ENCODE peak calls at places on chromosomes 12 and 14, in four cellular contexts. One of them, this sample, is unnamed. For H3K4me1, the result is how much of the 10 kb centered on the place peaks cover.

GRCh38 chr12:7079826-7080125 is 12.5 kb downstream of the C1R start:
- DNase-seq in fibroblast of lung: peak
- DNase-seq in PC-9: peak
- DNase-seq in left ventricle myocardium inferior: no peak
- DNase-seq in this sample: no peak

GRCh38 chr12:65728913-65729793 is 95.1 kb upstream of the HMGA2 start:
- DNase-seq in left ventricle myocardium inferior: no peak
- DNase-seq in PC-9: no peak
- DNase-seq in fibroblast of lung: no peak
- DNase-seq in this sample: peak

GRCh38 chr12:234891-235415 is 21.0 kb upstream of the SLC6A12 start:
- DNase-seq in PC-9: no peak
- DNase-seq in left ventricle myocardium inferior: no peak
- DNase-seq in fibroblast of lung: no peak
- DNase-seq in this sample: peak

GRCh38 chr14:52974406-52974805 is 23.6 kb upstream of the FERMT2 start:
- DNase-seq in fibroblast of lung: peak
- DNase-seq in PC-9: no peak
- DNase-seq in left ventricle myocardium inferior: no peak
- DNase-seq in this sample: no peak

GRCh38 chr12:473863-474577 is 14.3 kb downstream of the B4GALNT3 start:
- DNase-seq in left ventricle myocardium inferior: no peak
- DNase-seq in PC-9: no peak
- DNase-seq in fibroblast of lung: no peak
- DNase-seq in this sample: peak

GRCh38 chr14:56333361-56334279 is 215.4 kb downstream of the PELI2 start:
- DNase-seq in fibroblast of lung: peak
- DNase-seq in left ventricle myocardium inferior: no peak
- DNase-seq in PC-9: peak
- DNase-seq in this sample: no peak

GRCh38 chr12:6384499-6385436 is 806 bp downstream of the LTBR start:
- DNase-seq in left ventricle myocardium inferior: no peak
- DNase-seq in fibroblast of lung: no peak
- DNase-seq in PC-9: peak
- DNase-seq in this sample: peak

GRCh38 chr12:13980548-13981295 is 680 bp downstream of the GRIN2B start:
- DNase-seq in left ventricle myocardium inferior: no peak
- DNase-seq in fibroblast of lung: no peak
- DNase-seq in PC-9: no peak
- DNase-seq in this sample: peak

GRCh38 chr12:122097641-122098364 is 19.2 kb downstream of the MLXIP start:
- DNase-seq in left ventricle myocardium inferior: peak
- DNase-seq in PC-9: peak
- DNase-seq in fibroblast of lung: peak
- DNase-seq in this sample: no peak

GRCh38 chr12:9707356-9707755 is 25.5 kb downstream of the CLECL1 start:
- DNase-seq in left ventricle myocardium inferior: no peak
- DNase-seq in PC-9: no peak
- DNase-seq in fibroblast of lung: no peak
- DNase-seq in this sample: no peak

GRCh38 chr12:9706081-9706685 is 26.7 kb downstream of the CLECL1 start:
- DNase-seq in left ventricle myocardium inferior: no peak
- DNase-seq in fibroblast of lung: no peak
- DNase-seq in PC-9: no peak
- DNase-seq in this sample: no peak

GRCh38 chr12:9710584-9711375 is 22.1 kb downstream of the CLECL1 start:
- DNase-seq in PC-9: no peak
- DNase-seq in left ventricle myocardium inferior: no peak
- DNase-seq in fibroblast of lung: no peak
- DNase-seq in this sample: no peak

GRCh38 chr12:9707864-9708808 is 24.8 kb downstream of the CLECL1 start:
- DNase-seq in PC-9: peak
- DNase-seq in left ventricle myocardium inferior: peak
- DNase-seq in fibroblast of lung: peak
- DNase-seq in this sample: peak

DNA sequence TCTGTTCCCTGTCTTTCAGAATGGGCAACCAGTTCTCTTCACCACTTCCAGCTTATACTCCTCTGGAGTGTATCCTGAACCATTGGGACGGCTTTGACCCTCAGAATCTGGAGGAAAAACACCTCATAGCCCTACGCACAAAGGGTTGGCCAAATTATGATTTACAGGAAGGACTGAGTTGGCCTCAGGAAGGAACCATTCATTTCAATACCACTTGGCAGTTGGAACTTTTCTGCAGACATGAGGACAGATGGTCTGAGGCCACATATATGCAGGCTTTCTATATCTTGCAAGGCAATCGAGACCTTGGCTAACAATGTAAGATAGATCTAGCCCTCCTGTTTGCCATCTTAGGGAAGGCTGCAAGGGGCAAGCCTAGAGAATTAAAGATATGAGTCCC is 24.0 kb downstream of the CLECL1 start:
- DNase-seq in PC-9: no peak
- DNase-seq in left ventricle myocardium inferior: no peak
- DNase-seq in fibroblast of lung: no peak
- DNase-seq in this sample: no peak
- H3K4me1 ChIP-seq in PC-9: under half
- H3K4me1 ChIP-seq in left ventricle myocardium inferior: under half
- H3K4me1 ChIP-seq in fibroblast of lung: under half
- H3K4me1 ChIP-seq in this sample: under half

DNA sequence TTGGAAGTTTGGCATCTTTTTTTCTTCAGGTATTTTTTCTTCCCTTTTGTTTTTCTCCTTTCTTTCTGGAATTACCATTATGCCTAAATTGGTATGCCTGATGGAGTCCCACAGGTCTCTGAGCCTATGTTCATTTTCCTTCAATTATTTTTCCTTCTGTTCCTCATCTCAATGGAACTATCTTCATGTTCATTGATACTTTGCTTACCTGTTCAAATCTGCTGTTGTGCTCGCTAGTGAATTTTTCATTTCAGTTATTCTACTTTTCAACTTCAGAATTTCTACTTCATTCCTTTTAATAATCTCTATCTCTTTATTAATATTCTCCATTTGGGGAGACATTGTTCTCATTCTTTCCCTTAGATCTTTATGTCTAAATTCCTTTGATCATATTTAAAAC is 15.4 kb upstream of the USP30 start:
- DNase-seq in PC-9: no peak
- DNase-seq in left ventricle myocardium inferior: no peak
- DNase-seq in fibroblast of lung: no peak
- DNase-seq in this sample: no peak
- H3K4me1 ChIP-seq in PC-9: under half
- H3K4me1 ChIP-seq in left ventricle myocardium inferior: under half
- H3K4me1 ChIP-seq in fibroblast of lung: under half
- H3K4me1 ChIP-seq in this sample: under half

GRCh38 chr14:101835166-101835557 is 73.7 kb downstream of the PPP2R5C start:
- DNase-seq in left ventricle myocardium inferior: no peak
- DNase-seq in PC-9: no peak
- DNase-seq in fibroblast of lung: no peak
- DNase-seq in this sample: no peak

GRCh38 chr14:101833045-101833444 is 71.5 kb downstream of the PPP2R5C start:
- DNase-seq in PC-9: no peak
- DNase-seq in fibroblast of lung: no peak
- DNase-seq in left ventricle myocardium inferior: no peak
- DNase-seq in this sample: no peak

GRCh38 chr14:101836131-101836530 is 74.6 kb downstream of the PPP2R5C start:
- DNase-seq in left ventricle myocardium inferior: peak
- DNase-seq in fibroblast of lung: peak
- DNase-seq in PC-9: no peak
- DNase-seq in this sample: no peak

GRCh38 chr14:101834387-101835165 is 73.1 kb downstream of the PPP2R5C start:
- DNase-seq in PC-9: peak
- DNase-seq in fibroblast of lung: peak
- DNase-seq in left ventricle myocardium inferior: no peak
- DNase-seq in this sample: no peak

DNA sequence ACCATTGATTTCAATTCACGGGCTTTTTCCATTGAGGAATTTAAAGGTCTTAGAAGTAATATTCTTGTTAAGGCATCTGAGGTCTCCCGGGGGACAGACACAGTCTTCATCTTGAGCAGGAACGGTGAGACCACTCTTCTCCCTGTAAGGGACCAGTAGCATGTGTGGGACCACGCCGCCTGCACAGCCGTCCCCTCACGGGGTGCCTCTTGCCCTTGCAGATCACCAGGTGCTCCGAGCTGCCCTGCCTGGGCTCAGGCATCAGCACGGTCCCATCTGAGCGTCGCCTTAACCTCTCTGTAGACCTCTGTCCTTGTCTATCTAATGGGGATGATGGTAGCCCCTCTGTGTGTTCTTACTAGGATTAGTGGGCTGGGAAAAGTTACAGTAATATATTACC is 74.1 kb downstream of the PPP2R5C start:
- DNase-seq in fibroblast of lung: no peak
- DNase-seq in PC-9: no peak
- DNase-seq in left ventricle myocardium inferior: no peak
- DNase-seq in this sample: no peak
- H3K4me1 ChIP-seq in fibroblast of lung: under half
- H3K4me1 ChIP-seq in PC-9: under half
- H3K4me1 ChIP-seq in left ventricle myocardium inferior: half or more
- H3K4me1 ChIP-seq in this sample: under half

GRCh38 chr14:24135834-24136683 is at the start of gene PSME1:
- DNase-seq in PC-9: peak
- DNase-seq in fibroblast of lung: peak
- DNase-seq in left ventricle myocardium inferior: peak
- DNase-seq in this sample: peak
- H3K4me1 ChIP-seq in PC-9: under half
- H3K4me1 ChIP-seq in fibroblast of lung: under half
- H3K4me1 ChIP-seq in left ventricle myocardium inferior: half or more
- H3K4me1 ChIP-seq in this sample: under half

DNA sequence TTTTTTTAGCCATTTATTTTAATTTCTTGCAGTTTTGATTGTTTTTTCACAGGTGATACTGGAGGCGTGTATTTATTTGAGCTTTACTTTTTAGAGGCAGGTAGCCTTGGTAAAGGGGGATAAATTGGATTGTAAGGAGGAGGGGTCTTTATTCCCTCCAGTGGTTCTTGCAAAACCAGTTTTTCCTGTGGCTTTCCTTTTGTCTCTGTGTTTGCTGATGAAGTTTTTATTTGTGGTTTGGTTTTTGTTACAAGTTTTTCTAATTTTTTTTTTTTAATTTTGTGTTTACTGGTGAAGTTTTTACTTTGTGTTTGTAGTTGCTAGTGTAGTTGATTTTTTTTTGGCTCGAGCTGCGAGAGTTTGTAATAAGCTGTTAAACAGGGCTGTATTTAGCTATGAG is 278.5 kb downstream of the PRKD1 start:
- DNase-seq in left ventricle myocardium inferior: no peak
- DNase-seq in PC-9: no peak
- DNase-seq in fibroblast of lung: no peak
- DNase-seq in this sample: no peak
- H3K4me1 ChIP-seq in left ventricle myocardium inferior: under half
- H3K4me1 ChIP-seq in PC-9: under half
- H3K4me1 ChIP-seq in fibroblast of lung: under half
- H3K4me1 ChIP-seq in this sample: under half

GRCh38 chr12:116264525-116265070 is 12.9 kb downstream of the MED13L start:
- DNase-seq in PC-9: no peak
- DNase-seq in left ventricle myocardium inferior: no peak
- DNase-seq in fibroblast of lung: no peak
- DNase-seq in this sample: no peak

GRCh38 chr12:116265361-116266128 is 11.9 kb downstream of the MED13L start:
- DNase-seq in fibroblast of lung: no peak
- DNase-seq in PC-9: no peak
- DNase-seq in left ventricle myocardium inferior: no peak
- DNase-seq in this sample: no peak

GRCh38 chr12:116262741-116263140 is 14.8 kb downstream of the MED13L start:
- DNase-seq in left ventricle myocardium inferior: no peak
- DNase-seq in PC-9: no peak
- DNase-seq in fibroblast of lung: no peak
- DNase-seq in this sample: no peak

GRCh38 chr12:116263431-116263830 is 14.1 kb downstream of the MED13L start:
- DNase-seq in fibroblast of lung: no peak
- DNase-seq in left ventricle myocardium inferior: no peak
- DNase-seq in PC-9: no peak
- DNase-seq in this sample: no peak

DNA sequence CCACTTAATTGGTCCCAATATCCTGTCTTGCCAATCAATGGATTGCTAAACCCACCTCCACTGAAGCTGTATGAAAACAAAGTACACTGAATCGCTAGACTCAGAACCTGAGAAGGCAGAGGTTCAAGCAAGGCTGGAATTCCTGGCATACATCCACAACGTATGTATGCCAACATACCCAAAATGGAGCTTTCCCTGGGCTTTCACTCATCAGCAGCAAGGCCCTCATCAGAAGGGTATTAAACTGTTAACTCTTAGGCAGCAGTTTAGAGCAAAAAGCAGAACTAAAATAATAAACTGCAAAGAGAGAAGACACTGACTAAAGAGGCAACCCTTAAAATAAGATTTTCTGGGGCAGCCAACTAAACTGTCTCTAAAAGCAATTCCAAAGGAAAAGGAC is 13.6 kb downstream of the MED13L start:
- DNase-seq in PC-9: no peak
- DNase-seq in left ventricle myocardium inferior: no peak
- DNase-seq in fibroblast of lung: no peak
- DNase-seq in this sample: no peak
- H3K4me1 ChIP-seq in PC-9: under half
- H3K4me1 ChIP-seq in left ventricle myocardium inferior: half or more
- H3K4me1 ChIP-seq in fibroblast of lung: under half
- H3K4me1 ChIP-seq in this sample: under half

GRCh38 chr12:9668141-9669018 is 1.1 kb upstream of the CLEC2D start:
- DNase-seq in left ventricle myocardium inferior: no peak
- DNase-seq in PC-9: no peak
- DNase-seq in fibroblast of lung: peak
- DNase-seq in this sample: no peak
- H3K4me1 ChIP-seq in left ventricle myocardium inferior: under half
- H3K4me1 ChIP-seq in PC-9: under half
- H3K4me1 ChIP-seq in fibroblast of lung: under half
- H3K4me1 ChIP-seq in this sample: under half

GRCh38 chr12:52182898-52183543 is 8.8 kb downstream of the KRT80 start:
- DNase-seq in left ventricle myocardium inferior: no peak
- DNase-seq in fibroblast of lung: no peak
- DNase-seq in PC-9: no peak
- DNase-seq in this sample: no peak

GRCh38 chr12:52180971-52181628 is 10.7 kb downstream of the KRT80 start:
- DNase-seq in fibroblast of lung: no peak
- DNase-seq in left ventricle myocardium inferior: no peak
- DNase-seq in PC-9: no peak
- DNase-seq in this sample: no peak

GRCh38 chr12:52181757-52182156 is 10.1 kb downstream of the KRT80 start:
- DNase-seq in fibroblast of lung: peak
- DNase-seq in PC-9: no peak
- DNase-seq in left ventricle myocardium inferior: no peak
- DNase-seq in this sample: peak

GRCh38 chr12:52183544-52183910 is 8.3 kb downstream of the KRT80 start:
- DNase-seq in left ventricle myocardium inferior: no peak
- DNase-seq in fibroblast of lung: no peak
- DNase-seq in PC-9: no peak
- DNase-seq in this sample: no peak

DNA sequence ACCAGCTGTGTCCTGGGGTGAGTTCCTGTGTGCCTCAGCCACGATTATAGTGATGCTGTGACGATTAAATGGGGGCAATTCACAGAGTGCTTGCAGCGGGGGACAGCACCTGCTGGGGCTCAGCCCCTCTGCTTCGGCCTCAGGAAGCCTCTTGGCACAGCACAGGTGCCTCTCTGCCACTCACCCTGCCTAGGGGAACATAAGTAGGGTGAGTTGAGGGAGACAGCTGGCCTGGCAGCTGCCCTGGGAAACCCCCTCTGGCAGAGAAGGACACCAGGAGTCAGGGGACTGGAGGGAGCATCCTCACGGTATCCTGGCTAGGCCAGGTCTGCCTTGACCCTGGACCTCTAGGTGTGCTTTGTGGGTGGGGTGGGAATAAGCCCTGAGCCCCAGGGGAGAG is 9.4 kb downstream of the KRT80 start:
- DNase-seq in PC-9: no peak
- DNase-seq in fibroblast of lung: no peak
- DNase-seq in left ventricle myocardium inferior: no peak
- DNase-seq in this sample: no peak
- H3K4me1 ChIP-seq in PC-9: under half
- H3K4me1 ChIP-seq in fibroblast of lung: under half
- H3K4me1 ChIP-seq in left ventricle myocardium inferior: half or more
- H3K4me1 ChIP-seq in this sample: under half

GRCh38 chr14:105487986-105488777 is 1.5 kb downstream of the CRIP1 start:
- DNase-seq in left ventricle myocardium inferior: peak
- DNase-seq in PC-9: peak
- DNase-seq in fibroblast of lung: no peak
- DNase-seq in this sample: no peak
- H3K4me1 ChIP-seq in left ventricle myocardium inferior: half or more
- H3K4me1 ChIP-seq in PC-9: under half
- H3K4me1 ChIP-seq in fibroblast of lung: under half
- H3K4me1 ChIP-seq in this sample: under half

This sample was measured in H9.